ENCODE peak calls at places on chromosomes 13 and 19, in six cellular contexts. G is HS-27A, Z is globus pallidus, U is CD14-positive monocyte, E is heart right ventricle, I is T-helper 1 cell. L is an unnamed sample.

GRCh38 chr13:36706755-36707154 is 32.9 kb downstream of the SERTM1 start:
- DNase-seq in G (peak; percentile 30), Z (no peak), U (no peak), E (no peak), I (no peak), L (no peak)

GRCh38 chr13:93529961-93530360 is 303.4 kb downstream of the GPC6 start:
- DNase-seq in G (no peak), Z (no peak), U (no peak), E (no peak), I (no peak), L (no peak)

GRCh38 chr19:30638889-30639288 is 266.7 kb downstream of the ZNF536 start:
- DNase-seq in G (no peak), Z (no peak), U (no peak), E (no peak), I (no peak), L (no peak)

GRCh38 chr19:19634516-19635312 is 6.7 kb upstream of the LPAR2 start:
- DNase-seq in G (no peak), Z (no peak), U (no peak), E (no peak), I (no peak), L (no peak)

GRCh38 chr13:101535192-101535746 is 82.8 kb downstream of the ITGBL1 start:
- DNase-seq in G (no peak), Z (no peak), U (no peak), E (no peak), I (no peak), L (no peak)

GRCh38 chr19:34994643-34995471 is 5.3 kb upstream of the GRAMD1A start:
- DNase-seq in G (no peak), Z (no peak), U (no peak), E (no peak), I (no peak), L (peak; percentile 73)

GRCh38 chr13:94703271-94703670 is 9.1 kb downstream of the SOX21 start:
- DNase-seq in G (no peak), Z (no peak), U (no peak), E (no peak), I (no peak), L (no peak)

GRCh38 chr19:41088151-41088550 is at the start of gene CYP2A13:
- DNase-seq in G (no peak), Z (no peak), U (no peak), E (no peak), I (no peak), L (no peak)

GRCh38 chr19:38661166-38661565 is 13.7 kb downstream of the ACTN4 start:
- DNase-seq in G (no peak), Z (no peak), U (no peak), E (no peak), I (no peak), L (no peak)

GRCh38 chr13:66665991-66666390 is 564.1 kb downstream of the PCDH9 start:
- DNase-seq in G (no peak), Z (peak; percentile 75), U (no peak), E (no peak), I (no peak), L (no peak)

L was measured in left cardiac atrium.